ENCODE peak calls at places on chromosomes 1 and 21, in four cellular contexts. M, B, G and A are unnamed samples.

GRCh38 chr1:156510709-156511108 is 10.1 kb upstream of the MEF2D start:
- DNase-seq in M (no peak), B (no peak), G (no peak), A (no peak)

GRCh38 chr1:27299385-27300252 is 22.3 kb upstream of the TMEM222 start:
- DNase-seq in M (peak; percentile 53), B (no peak), G (no peak), A (no peak)

GRCh38 chr1:212286437-212287131 is 1.4 kb downstream of the PPP2R5A start:
- DNase-seq in M (no peak), B (peak; percentile 20), G (no peak), A (no peak)

GRCh38 chr1:9306006-9306405 is 13.3 kb downstream of the SPSB1 start:
- DNase-seq in M (no peak), B (no peak), G (no peak), A (no peak)

GRCh38 chr1:8870605-8871538 is 7.6 kb downstream of the ENO1 start:
- DNase-seq in M (no peak), B (no peak), G (no peak), A (no peak)

GRCh38 chr1:68904472-68904871 is 407.6 kb upstream of the DEPDC1 start:
- DNase-seq in M (no peak), B (no peak), G (no peak), A (no peak)

GRCh38 chr1:46830665-46831322 is 31.9 kb downstream of the CYP4B1 start:
- DNase-seq in M (peak; percentile 12), B (no peak), G (no peak), A (no peak)

GRCh38 chr21:39136711-39137110 is 46.5 kb downstream of the PSMG1 start:
- DNase-seq in M (no peak), B (no peak), G (no peak), A (no peak)

GRCh38 chr21:42568377-42568776 is 54.7 kb downstream of the SLC37A1 start:
- DNase-seq in M (no peak), B (no peak), G (no peak), A (no peak)

GRCh38 chr1:183029591-183030000 is 6.4 kb downstream of the LAMC1 start:
- DNase-seq in M (peak; percentile 72), B (no peak), G (no peak), A (no peak)

GRCh38 chr1:203327684-203328457 is 22.6 kb downstream of the BTG2 start:
- DNase-seq in M (no peak), B (peak; percentile 73), G (no peak), A (no peak)

GRCh38 chr1:3539707-3540425 is 71.4 kb downstream of the MEGF6 start:
- DNase-seq in M (no peak), B (no peak), G (no peak), A (no peak)

GRCh38 chr1:24165500-24165899 is 21.6 kb downstream of the IFNLR1 start:
- DNase-seq in M (no peak), B (no peak), G (no peak), A (no peak)

GRCh38 chr1:19768321-19769210 is 31.1 kb downstream of the TMCO4 start:
- DNase-seq in M (no peak), B (no peak), G (no peak), A (no peak)

GRCh38 chr1:212315907-212316306 is 30.7 kb downstream of the PPP2R5A start:
- DNase-seq in M (peak; percentile 7), B (no peak), G (no peak), A (peak; percentile 21)

GRCh38 chr1:9397984-9398526 is 105.4 kb downstream of the SPSB1 start:
- DNase-seq in M (no peak), B (no peak), G (no peak), A (no peak)

GRCh38 chr21:26581818-26582217 is 8.7 kb upstream of the CYYR1 start:
- DNase-seq in M (no peak), B (no peak), G (no peak), A (no peak)

GRCh38 chr1:8097077-8097799 is 71.1 kb upstream of the ERRFI1 start:
- DNase-seq in M (peak; percentile 74), B (no peak), G (no peak), A (peak; percentile 98)

GRCh38 chr1:62407398-62408009 is 29.3 kb upstream of the USP1 start:
- DNase-seq in M (peak; percentile 53), B (peak; percentile 53), G (no peak), A (peak; percentile 33)

GRCh38 chr1:183281039-183281438 is 95.0 kb downstream of the LAMC2 start:
- DNase-seq in M (no peak), B (no peak), G (no peak), A (peak; percentile 2)

GRCh38 chr1:92291372-92291999 is 7.3 kb downstream of the GLMN start:
- DNase-seq in M (peak; percentile 52), B (peak; percentile 22), G (no peak), A (peak; percentile 52)

GRCh38 chr1:1318131-1318652 is 6.3 kb downstream of the INTS11 start:
- DNase-seq in M (peak; percentile 31), B (no peak), G (no peak), A (peak; percentile 65)

GRCh38 chr1:42601472-42601871 is 56.8 kb upstream of the PPIH start:
- DNase-seq in M (no peak), B (no peak), G (no peak), A (no peak)

GRCh38 chr1:203028067-203028783 is 1.9 kb downstream of the PPFIA4 start:
- DNase-seq in M (no peak), B (no peak), G (no peak), A (no peak)

GRCh38 chr1:232891116-232891515 is 59.3 kb upstream of the NTPCR start:
- DNase-seq in M (no peak), B (no peak), G (no peak), A (no peak)

GRCh38 chr1:117735045-117735992 is 129.5 kb downstream of the TENT5C start:
- DNase-seq in M (peak; percentile 10), B (no peak), G (no peak), A (no peak)
- TF ChIP-seq FOSL1 in M (no peak), B (no peak), G (no peak), A (no peak)

DNA sequence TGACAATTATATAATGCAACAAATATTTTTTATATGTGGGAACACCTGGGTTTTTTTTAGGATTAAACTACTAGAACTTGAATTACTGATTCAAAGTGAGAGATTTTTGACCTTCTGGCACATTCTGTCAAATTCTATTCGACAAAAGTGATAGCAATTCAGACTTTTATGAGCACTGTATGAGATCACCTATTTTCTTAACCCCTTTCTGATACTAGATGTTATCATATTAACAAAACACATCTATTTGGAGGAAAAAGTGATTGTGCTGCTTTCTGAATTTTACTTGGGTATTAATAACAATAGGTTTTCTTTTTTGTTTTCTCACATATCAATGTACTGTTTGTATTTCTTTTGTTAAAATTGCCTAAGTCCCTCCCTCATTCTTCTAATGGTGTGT is 174.9 kb upstream of the GREM2 start:
- DNase-seq in M (no peak), B (no peak), G (no peak), A (no peak)
- TF ChIP-seq FOSL1 in M (no peak), B (no peak), G (no peak), A (no peak)

GRCh38 chr21:36424592-36424991 is 39.4 kb downstream of the CHAF1B start:
- DNase-seq in M (no peak), B (no peak), G (no peak), A (no peak)
- TF ChIP-seq FOSL1 in M (no peak), B (no peak), G (no peak), A (no peak)

GRCh38 chr21:32918467-32919140 is 107.1 kb upstream of the OLIG2 start:
- DNase-seq in M (no peak), B (no peak), G (no peak), A (no peak)

GRCh38 chr21:32925098-32925497 is 100.6 kb upstream of the OLIG2 start:
- DNase-seq in M (no peak), B (no peak), G (no peak), A (no peak)

GRCh38 chr21:32917392-32918135 is 108.2 kb upstream of the OLIG2 start:
- DNase-seq in M (no peak), B (no peak), G (no peak), A (no peak)

GRCh38 chr21:32920474-32920873 is 105.3 kb upstream of the OLIG2 start:
- DNase-seq in M (no peak), B (no peak), G (no peak), A (no peak)

DNA sequence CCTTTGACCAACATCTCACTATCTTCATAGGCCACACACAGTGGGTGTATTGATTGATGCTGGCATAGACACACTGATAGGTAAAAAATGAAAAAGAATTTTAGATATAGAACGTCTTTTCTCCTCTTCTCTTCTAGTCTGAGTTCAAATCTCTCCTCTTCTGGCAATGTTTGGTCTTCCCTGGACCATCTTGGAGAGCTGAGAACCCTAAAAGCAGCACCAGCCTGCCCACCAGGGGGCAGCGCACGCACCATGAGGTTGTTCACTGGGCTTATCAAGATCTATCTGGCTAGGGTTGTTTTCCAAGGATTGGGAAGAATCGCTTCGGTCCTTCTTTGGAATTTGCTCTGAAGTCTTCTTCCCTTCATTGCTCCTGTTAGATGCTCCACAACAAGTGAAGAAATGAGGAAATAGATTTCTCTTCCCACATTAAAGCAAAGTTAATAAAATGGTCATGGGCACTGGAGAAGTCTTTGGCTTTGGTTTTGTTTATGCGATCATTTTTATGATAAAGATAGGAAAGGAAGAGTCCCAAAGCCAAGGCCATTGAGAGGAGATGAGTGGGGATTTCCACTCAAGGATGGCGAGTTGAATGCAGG is 104.0 kb upstream of the OLIG2 start:
- DNase-seq in M (no peak), B (peak; percentile 56), G (peak; percentile 80), A (peak; percentile 29)
- TF ChIP-seq FOSL1 in M (no peak), B (no peak), G (no peak), A (no peak)

GRCh38 chr1:234477373-234478151 is 1.4 kb downstream of the TARBP1 start:
- DNase-seq in M (no peak), B (no peak), G (no peak), A (no peak)

GRCh38 chr1:234478152-234478480 is 863 bp downstream of the TARBP1 start:
- DNase-seq in M (peak; percentile 33), B (peak; percentile 71), G (peak; percentile 82), A (no peak)

GRCh38 chr1:234474375-234474774 is 4.6 kb downstream of the TARBP1 start:
- DNase-seq in M (no peak), B (no peak), G (no peak), A (no peak)

GRCh38 chr1:234475166-234475793 is 3.7 kb downstream of the TARBP1 start:
- DNase-seq in M (no peak), B (no peak), G (peak; percentile 54), A (no peak)

DNA sequence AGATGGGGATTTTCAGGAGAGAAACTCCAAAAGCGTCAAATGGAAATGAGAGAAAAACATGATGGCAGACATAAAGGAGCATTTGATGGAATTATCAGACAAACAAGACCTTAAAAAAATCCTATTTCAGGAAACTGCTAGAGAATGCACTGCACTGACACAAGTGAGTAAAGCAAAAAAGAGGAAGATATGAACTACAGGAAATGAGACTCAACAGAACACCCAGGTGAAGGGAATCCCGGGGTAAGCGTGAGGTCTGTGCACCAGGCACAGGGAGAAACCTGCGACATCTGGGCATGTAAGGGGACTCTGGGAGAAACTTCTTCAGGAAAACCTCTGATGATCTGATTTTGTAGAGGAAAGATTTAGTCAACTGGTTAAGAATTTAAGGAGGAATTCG is 2.8 kb downstream of the TARBP1 start:
- DNase-seq in M (no peak), B (no peak), G (no peak), A (no peak)
- TF ChIP-seq FOSL1 in M (no peak), B (no peak), G (no peak), A (no peak)

DNA sequence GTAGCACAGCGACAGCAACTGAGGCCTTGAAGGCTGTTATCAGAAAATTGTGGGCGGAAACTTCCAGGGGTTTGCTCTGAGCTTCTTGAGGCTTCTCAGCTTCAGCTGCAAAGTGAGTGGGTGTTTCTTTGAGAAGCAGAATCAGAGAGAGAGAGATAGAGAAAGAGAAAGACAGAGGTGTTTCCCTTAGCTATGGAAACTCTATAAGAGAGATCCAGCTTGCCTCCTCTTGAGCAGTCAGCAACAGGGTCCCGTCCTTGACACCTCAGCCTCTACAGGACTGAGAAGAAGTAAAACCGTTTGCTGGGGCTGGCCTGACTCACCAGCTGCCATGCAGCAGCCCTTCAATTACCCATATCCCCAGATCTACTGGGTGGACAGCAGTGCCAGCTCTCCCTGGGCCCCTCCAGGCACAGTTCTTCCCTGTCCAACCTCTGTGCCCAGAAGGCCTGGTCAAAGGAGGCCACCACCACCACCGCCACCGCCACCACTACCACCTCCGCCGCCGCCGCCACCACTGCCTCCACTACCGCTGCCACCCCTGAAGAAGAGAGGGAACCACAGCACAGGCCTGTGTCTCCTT is at the start of gene FASLG:
- DNase-seq in M (no peak), B (no peak), G (no peak), A (no peak)
- TF ChIP-seq FOSL1 in M (no peak), B (no peak), G (no peak), A (no peak)